ENCODE peak calls at places on chromosome 16, in six cellular contexts. A is SK-N-SH, G is HepG2, I is K562, M is GM12878, U is H1. V is an unnamed sample.
A peak's percentile ranks its signal among the peaks of the same experiment; 100 is the strongest.

GRCh38 chr16:85709766-85710423 is 21.1 kb upstream of the GINS2 start:
- DNase-seq in M (no peak), I (no peak), U (no peak), A (no peak), G (no peak), V (no peak)

GRCh38 chr16:53884748-53885147 is 180.8 kb downstream of the FTO start:
- DNase-seq in M (no peak), A (no peak), U (no peak), G (no peak), I (no peak), V (peak; percentile 22)

GRCh38 chr16:83781-84615 is 6.0 kb downstream of the MPG start:
- DNase-seq in M (no peak), A (no peak), G (no peak), U (no peak), I (no peak), V (peak; percentile 28)

GRCh38 chr16:30896890-30897730 is 696 bp downstream of the CTF1 start:
- DNase-seq in U (peak; percentile 86), A (peak; percentile 90), M (no peak), G (peak; percentile 87), I (peak; percentile 78), V (peak; percentile 87)

GRCh38 chr16:51155901-51156810 is 5.1 kb upstream of the SALL1 start:
- DNase-seq in M (no peak), U (peak; percentile 70), G (no peak), A (peak; percentile 28), I (no peak), V (peak; percentile 49)

GRCh38 chr16:84278968-84279367 is 15.7 kb upstream of the WFDC1 start:
- DNase-seq in A (no peak), G (no peak), I (no peak), U (no peak), M (no peak), V (no peak)

GRCh38 chr16:84080378-84080777 is 36.4 kb downstream of the MBTPS1 start:
- DNase-seq in U (no peak), M (no peak), G (no peak), A (no peak), I (no peak), V (no peak)

GRCh38 chr16:70588565-70588964 is 57.8 kb upstream of the IL34 start:
- DNase-seq in M (no peak), U (no peak), G (no peak), A (no peak), I (no peak), V (peak; percentile 76)

GRCh38 chr16:54503011-54503410 is 216.4 kb upstream of the IRX3 start:
- DNase-seq in I (no peak), G (no peak), M (no peak), A (no peak), U (no peak), V (no peak)

GRCh38 chr16:471353-472198 is 46.1 kb downstream of the RAB11FIP3 start:
- DNase-seq in U (peak; percentile 83), G (no peak), I (no peak), A (peak; percentile 55), M (no peak), V (peak; percentile 19)

GRCh38 chr16:87180069-87180468 is 137.1 kb downstream of the C16orf95 start:
- DNase-seq in U (no peak), A (no peak), I (no peak), M (no peak), G (no peak), V (no peak)

GRCh38 chr16:27355610-27356009 is 41.8 kb downstream of the IL4R start:
- DNase-seq in M (no peak), U (peak; percentile 83), I (peak; percentile 36), A (no peak), G (peak; percentile 51), V (peak; percentile 22)

GRCh38 chr16:78925071-78925714 is 675.3 kb downstream of the MAF start:
- DNase-seq in M (no peak), I (peak; percentile 64), U (peak; percentile 65), G (peak; percentile 24), A (peak; percentile 30), V (no peak)

GRCh38 chr16:79287424-79287917 is 313.1 kb downstream of the MAF start:
- DNase-seq in G (no peak), I (no peak), A (no peak), M (no peak), U (no peak), V (no peak)

GRCh38 chr16:35386619-35387018 is 1927.2 kb downstream of the TP53TG3F start:
- DNase-seq in U (no peak), M (no peak), I (no peak), G (no peak), A (no peak), V (no peak)

DNA sequence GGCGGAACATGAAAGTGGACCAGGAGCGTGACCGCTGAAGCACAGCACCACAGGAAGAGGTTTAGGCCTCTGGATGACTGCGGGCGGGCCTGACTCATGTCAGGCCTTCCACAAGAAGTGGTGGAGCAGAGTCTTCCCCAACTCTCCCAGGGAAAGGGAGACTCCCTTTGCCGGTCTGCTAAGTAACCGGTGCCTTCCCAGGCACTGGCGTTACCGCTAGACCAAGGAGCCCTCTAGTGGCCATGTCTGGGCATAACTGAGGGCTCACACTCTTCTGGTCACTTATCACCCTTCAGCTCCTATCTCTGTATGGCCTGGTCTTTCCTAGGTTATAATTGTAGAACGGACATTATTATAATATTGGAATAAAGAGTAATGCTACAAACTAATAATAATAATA is 1931.9 kb downstream of the TP53TG3F start:
- DNase-seq in M (no peak), I (no peak), U (peak; percentile 52), G (peak; percentile 43), A (peak; percentile 33), V (peak; percentile 23)
- TF ChIP-seq USF2 in M (no peak), I (no peak), U (no peak), G (no peak), A (no peak), V (no peak)

GRCh38 chr16:11676799-11677198 is 8.5 kb downstream of the SNN start:
- DNase-seq in A (no peak), M (no peak), I (no peak), U (no peak), G (no peak), V (no peak)

GRCh38 chr16:11677959-11678881 is 10.0 kb downstream of the SNN start:
- DNase-seq in M (peak; percentile 61), U (no peak), I (no peak), G (no peak), A (no peak), V (no peak)

GRCh38 chr16:11675561-11676511 is 7.6 kb downstream of the SNN start:
- DNase-seq in G (peak; percentile 88), I (no peak), U (no peak), M (no peak), A (no peak), V (peak; percentile 15)

GRCh38 chr16:11679250-11679649 is 11.0 kb downstream of the SNN start:
- DNase-seq in A (no peak), G (no peak), U (no peak), I (no peak), M (no peak), V (no peak)

GRCh38 chr16:11677451-11677951 is 9.2 kb downstream of the SNN start:
- DNase-seq in U (no peak), G (no peak), M (no peak), A (no peak), I (no peak), V (peak; percentile 69)
- H3K9ac ChIP-seq in U (no peak overlapping the region), G (no peak overlapping the region), M (no peak overlapping the region), A (no peak overlapping the region), I (no peak overlapping the region), V (no peak overlapping the region)

GRCh38 chr16:82344157-82344556 is 174.1 kb upstream of the MPHOSPH6 start:
- DNase-seq in M (no peak), A (no peak), G (peak; percentile 26), I (no peak), U (no peak), V (no peak)

GRCh38 chr16:82340531-82340930 is 170.5 kb upstream of the MPHOSPH6 start:
- DNase-seq in I (no peak), M (no peak), U (no peak), A (no peak), G (no peak), V (no peak)

GRCh38 chr16:82345318-82345717 is 175.3 kb upstream of the MPHOSPH6 start:
- DNase-seq in A (no peak), I (no peak), M (no peak), G (no peak), U (no peak), V (no peak)

GRCh38 chr16:82337355-82337754 is 167.3 kb upstream of the MPHOSPH6 start:
- DNase-seq in A (no peak), U (no peak), M (no peak), I (no peak), G (no peak), V (no peak)

GRCh38 chr16:82341146-82341669 is 171.2 kb upstream of the MPHOSPH6 start:
- DNase-seq in M (no peak), I (no peak), U (no peak), G (no peak), A (no peak), V (no peak)
- TF ChIP-seq USF2 in M (no peak), I (no peak), U (no peak), G (no peak), A (no peak), V (no peak)

DNA sequence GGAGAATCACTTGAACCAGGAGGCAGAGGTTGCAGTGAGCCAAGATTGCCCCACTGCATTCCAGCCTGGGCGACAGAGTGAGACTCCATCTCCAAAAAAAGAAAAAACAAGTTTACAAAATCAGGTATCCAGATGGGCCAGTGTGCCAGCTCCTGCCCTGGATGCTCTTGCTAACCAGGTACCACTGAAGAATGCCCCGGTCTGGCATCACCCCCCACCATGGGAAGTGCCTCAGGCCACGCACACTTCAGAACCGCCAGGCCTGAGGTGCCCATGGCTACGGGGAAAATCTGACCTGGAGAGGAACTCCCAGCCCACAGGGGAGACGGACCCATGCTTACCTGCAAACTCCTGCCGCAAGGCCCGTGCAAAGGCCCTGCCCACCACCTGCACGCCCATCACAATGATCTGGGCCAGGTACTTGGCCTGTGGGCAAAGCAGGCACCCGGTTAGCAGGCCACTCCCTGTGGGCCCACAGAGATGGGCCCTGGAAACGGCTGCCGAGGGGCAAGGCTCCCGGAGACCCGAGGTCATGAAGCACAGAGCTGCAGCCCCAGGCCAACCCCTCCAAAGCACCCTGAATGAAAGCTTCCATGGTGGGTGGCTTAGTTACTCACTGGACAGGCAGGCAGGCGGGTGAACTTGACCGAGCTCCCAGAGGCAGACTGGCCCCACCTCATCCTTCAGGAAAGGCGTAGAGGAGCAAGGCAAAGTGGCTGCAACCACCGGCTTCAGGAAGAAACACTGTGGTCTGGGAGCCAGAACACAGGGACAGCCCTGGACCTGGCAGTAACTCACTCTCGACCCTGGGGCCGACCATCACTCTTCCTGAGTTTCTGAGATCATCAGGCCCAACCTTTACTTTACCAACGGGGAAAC is 8.0 kb downstream of the PAM16 start:
- DNase-seq in M (no peak), I (no peak), A (no peak), U (no peak), G (no peak), V (no peak)
- H3K9ac ChIP-seq in M (no peak overlapping the region), I (peak overlapping the region; percentile 70), A (no peak overlapping the region), U (no peak overlapping the region), G (no peak overlapping the region), V (no peak overlapping the region)

DNA sequence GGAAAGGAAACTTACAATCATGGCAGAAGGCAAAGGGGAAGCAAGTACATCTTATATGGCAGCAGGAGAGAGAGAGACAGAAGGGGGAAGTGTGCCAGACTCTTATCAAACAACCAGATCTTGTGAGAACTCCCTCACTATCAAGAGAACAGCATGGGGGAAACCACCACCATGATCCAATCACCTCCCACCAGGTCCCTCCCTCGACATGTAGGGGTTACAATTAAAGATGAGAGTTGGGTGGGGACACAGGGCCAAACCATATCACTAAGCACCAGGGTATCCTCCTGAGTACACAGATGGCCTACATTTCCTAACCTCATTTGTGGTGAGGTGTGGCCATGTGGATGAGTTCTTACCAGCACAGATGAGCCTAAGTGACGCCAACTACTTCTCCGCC is 348.6 kb upstream of the ZFHX3 start:
- DNase-seq in M (no peak), I (no peak), U (no peak), A (no peak), G (no peak), V (no peak)
- TF ChIP-seq USF2 in M (no peak), I (no peak), U (no peak), A (no peak), G (no peak), V (no peak)